ENCODE peak calls at places on chromosomes 4 and X, in eight cellular contexts. K is lower leg skin; N is AG08395; J is hepatocyte; R is effector memory CD4-positive, alpha-beta T cell; D is stimulated activated CD4-positive, alpha-beta T cell treated with anti-CD3 and anti-CD28 coated beads, Interleukin-2, amount 100 ng/mL, for 24 hours; B is activated CD4-positive, alpha-beta T cell treated with anti-CD3 and anti-CD28 coated beads, Interleukin-2, amount 10 ng/mL, durations not matched to agents 7 days and 5 days; X is globus pallidus. T is an unnamed sample.

GRCh38 chr4:146382194-146382593 is 139.5 kb downstream of the SLC10A7 start:
- DNase-seq in K (no peak), N (no peak), J (no peak), R (no peak), D (no peak), B (no peak), X (no peak), T (no peak)

GRCh38 chr4:155953151-155954117 is at the start of gene CTSO:
- DNase-seq in K (peak), N (peak), J (peak), R (peak), D (peak), B (peak), X (peak), T (peak)

GRCh38 chr4:101853028-101853427 is 62.5 kb downstream of the BANK1 start:
- DNase-seq in K (no peak), N (no peak), J (no peak), R (no peak), D (no peak), B (no peak), X (no peak), T (no peak)

GRCh38 chrX:38717871-38718270 is 83.4 kb upstream of the MID1IP1 start:
- DNase-seq in K (no peak), N (peak), J (peak), R (no peak), D (no peak), B (peak), X (no peak), T (no peak)

GRCh38 chr4:181959121-181959520 is 284.1 kb upstream of the TENM3 start:
- DNase-seq in K (no peak), N (peak), J (no peak), R (no peak), D (no peak), B (no peak), X (no peak), T (no peak)

GRCh38 chr4:4507923-4508322 is 33.9 kb downstream of the STX18 start:
- DNase-seq in K (no peak), N (no peak), J (no peak), R (no peak), D (no peak), B (no peak), X (no peak), T (no peak)

GRCh38 chr4:8181119-8181518 is 18.0 kb upstream of the SH3TC1 start:
- DNase-seq in K (no peak), N (no peak), J (no peak), R (no peak), D (no peak), B (no peak), X (no peak), T (no peak)

GRCh38 chrX:71095971-71096701 is 485 bp downstream of the FOXO4 start:
- DNase-seq in K (no peak), N (no peak), J (no peak), R (no peak), D (no peak), B (no peak), X (no peak), T (no peak)

T was measured in 8988T.